ENCODE peak calls at places on chromosome 2, in eight cellular contexts. I is HL-60, N is coronary artery, E is fibroblast of pulmonary artery, V is spleen, R is foreskin fibroblast, U is HFF-Myc, D is AG04449. Z is an unnamed sample.

GRCh38 chr2:33340265-33340664 is 136.2 kb upstream of the RASGRP3 start:
- DNase-seq in I (no peak), N (peak), E (peak), V (peak), R (no peak), U (no peak), D (no peak), Z (peak)

GRCh38 chr2:8661736-8662135 is 20.1 kb upstream of the ID2 start:
- DNase-seq in I (no peak), N (peak), E (peak), V (no peak), R (peak), U (no peak), D (no peak), Z (no peak)

GRCh38 chr2:219335373-219335786 is 2.8 kb upstream of the RESP18 start:
- DNase-seq in I (no peak), N (no peak), E (no peak), V (no peak), R (no peak), U (no peak), D (no peak), Z (no peak)

GRCh38 chr2:20617081-20617575 is 33.8 kb downstream of the HS1BP3 start:
- DNase-seq in I (no peak), N (peak), E (peak), V (peak), R (no peak), U (no peak), D (no peak), Z (no peak)

GRCh38 chr2:105369009-105369408 is 29.8 kb downstream of the FHL2 start:
- DNase-seq in I (no peak), N (no peak), E (no peak), V (no peak), R (no peak), U (no peak), D (no peak), Z (no peak)

GRCh38 chr2:149143734-149144133 is 105.2 kb downstream of the LYPD6B start:
- DNase-seq in I (no peak), N (no peak), E (no peak), V (no peak), R (no peak), U (no peak), D (no peak), Z (peak)

GRCh38 chr2:236156095-236156859 is 11.9 kb downstream of the GBX2 start:
- DNase-seq in I (no peak), N (peak), E (no peak), V (peak), R (no peak), U (no peak), D (no peak), Z (no peak)

GRCh38 chr2:188078544-188078943 is 213.1 kb upstream of the GULP1 start:
- DNase-seq in I (no peak), N (no peak), E (no peak), V (no peak), R (no peak), U (no peak), D (no peak), Z (no peak)

GRCh38 chr2:84963692-84964405 is 7.1 kb upstream of the KCMF1 start:
- DNase-seq in I (peak), N (no peak), E (peak), V (no peak), R (peak), U (no peak), D (no peak), Z (no peak)

GRCh38 chr2:104286806-104287205 is 567.1 kb upstream of the POU3F3 start:
- DNase-seq in I (no peak), N (no peak), E (no peak), V (no peak), R (no peak), U (no peak), D (no peak), Z (no peak)

GRCh38 chr2:165573534-165574461 is 104.3 kb downstream of the CSRNP3 start:
- DNase-seq in I (no peak), N (peak), E (peak), V (no peak), R (no peak), U (no peak), D (no peak), Z (no peak)

GRCh38 chr2:150767924-150768801 is 280.7 kb upstream of the RND3 start:
- DNase-seq in I (no peak), N (no peak), E (no peak), V (no peak), R (no peak), U (no peak), D (no peak), Z (no peak)

GRCh38 chr2:150274108-150274507 is 213.4 kb downstream of the RND3 start:
- DNase-seq in I (no peak), N (no peak), E (no peak), V (no peak), R (peak), U (no peak), D (no peak), Z (no peak)

GRCh38 chr2:128793414-128793813 is 474.7 kb upstream of the HS6ST1 start:
- DNase-seq in I (no peak), N (peak), E (no peak), V (no peak), R (no peak), U (no peak), D (no peak), Z (no peak)

GRCh38 chr2:118865106-118865505 is 17.7 kb upstream of the EN1 start:
- DNase-seq in I (no peak), N (no peak), E (peak), V (no peak), R (peak), U (peak), D (no peak), Z (no peak)

GRCh38 chr2:120776649-120777048 is 41.0 kb downstream of the GLI2 start:
- DNase-seq in I (no peak), N (no peak), E (no peak), V (peak), R (no peak), U (no peak), D (no peak), Z (no peak)

GRCh38 chr2:206527153-206527552 is 83.8 kb downstream of the ADAM23 start:
- DNase-seq in I (no peak), N (no peak), E (no peak), V (no peak), R (no peak), U (no peak), D (no peak), Z (no peak)

GRCh38 chr2:237717366-237718276 is 81.0 kb upstream of the RBM44 start:
- DNase-seq in I (no peak), N (no peak), E (no peak), V (no peak), R (no peak), U (no peak), D (no peak), Z (no peak)

GRCh38 chr2:237712477-237713377 is 85.3 kb downstream of the LRRFIP1 start:
- DNase-seq in I (no peak), N (no peak), E (no peak), V (no peak), R (no peak), U (no peak), D (no peak), Z (no peak)

GRCh38 chr2:237714690-237715458 is 83.7 kb upstream of the RBM44 start:
- DNase-seq in I (no peak), N (no peak), E (peak), V (no peak), R (no peak), U (no peak), D (no peak), Z (no peak)

GRCh38 chr2:237718277-237718634 is 80.3 kb upstream of the RBM44 start:
- DNase-seq in I (no peak), N (no peak), E (no peak), V (no peak), R (no peak), U (no peak), D (no peak), Z (no peak)

GRCh38 chr2:237715459-237715947 is 83.1 kb upstream of the RBM44 start:
- DNase-seq in I (no peak), N (no peak), E (no peak), V (no peak), R (no peak), U (no peak), D (no peak), Z (no peak)
- H3K4me3 ChIP-seq in I (no peak), N (peak), E (no peak), V (no peak), R (no peak), U (no peak), D (no peak), Z (peak)

GRCh38 chr2:26245231-26245732 is 543 bp downstream of the HADHB start:
- DNase-seq in I (no peak), N (peak), E (peak), V (peak), R (no peak), U (no peak), D (no peak), Z (no peak)

GRCh38 chr2:26245810-26246209 is 1.1 kb downstream of the HADHB start:
- DNase-seq in I (no peak), N (no peak), E (peak), V (no peak), R (no peak), U (no peak), D (no peak), Z (no peak)

GRCh38 chr2:26244479-26245230 is at the start of the genes HADHA and HADHB:
- DNase-seq in I (peak), N (peak), E (peak), V (peak), R (peak), U (peak), D (peak), Z (peak)

GRCh38 chr2:26249625-26250024 is 4.9 kb downstream of the HADHB start:
- DNase-seq in I (no peak), N (no peak), E (no peak), V (no peak), R (no peak), U (no peak), D (no peak), Z (no peak)

GRCh38 chr2:26246818-26247217 is 2.1 kb downstream of the HADHB start:
- DNase-seq in I (peak), N (no peak), E (peak), V (no peak), R (no peak), U (no peak), D (no peak), Z (no peak)
- H3K4me3 ChIP-seq in I (peak), N (peak), E (no peak), V (no peak), R (no peak), U (no peak), D (no peak), Z (peak)

GRCh38 chr2:144943293-144943941 is 423.5 kb upstream of the ZEB2 start:
- DNase-seq in I (no peak), N (no peak), E (no peak), V (no peak), R (no peak), U (no peak), D (no peak), Z (no peak)
- H3K4me3 ChIP-seq in I (no peak), N (peak), E (no peak), V (no peak), R (no peak), U (no peak), D (no peak), Z (no peak)

DNA sequence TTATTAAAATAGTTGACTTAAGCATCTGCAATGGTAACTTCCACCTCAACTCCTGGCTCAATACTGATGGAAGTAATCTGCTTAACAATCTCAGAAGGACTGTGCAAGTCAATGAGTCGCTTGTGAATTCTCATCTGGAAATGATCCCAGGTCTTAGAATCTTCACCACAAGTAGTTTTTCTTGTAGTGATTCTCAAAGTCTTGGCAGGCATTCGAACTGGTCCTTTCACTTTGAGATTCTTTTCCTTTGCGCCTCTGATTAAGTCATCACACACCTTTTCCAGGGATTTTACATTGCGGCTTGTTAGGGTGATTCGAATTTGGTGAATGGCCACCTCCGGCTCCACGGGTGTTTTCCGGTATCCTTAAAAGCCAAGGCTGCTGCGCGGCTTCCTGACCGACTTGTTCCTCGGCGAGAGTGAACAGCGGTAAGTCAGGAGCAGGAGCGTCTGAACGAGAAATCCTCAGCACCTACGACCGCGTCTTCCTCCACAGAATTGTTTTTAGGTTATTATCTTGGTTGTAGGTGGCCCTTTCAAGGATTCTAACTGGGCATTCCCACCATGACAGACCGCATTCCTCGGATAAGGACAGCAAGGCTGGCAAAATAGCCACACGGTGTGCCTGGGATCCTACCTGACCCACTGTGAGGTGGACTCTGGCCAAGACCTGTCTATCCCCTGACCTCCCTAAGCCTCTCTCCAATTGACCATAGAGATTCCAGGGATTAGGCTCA is 23.8 kb upstream of the SLC20A1 start:
- DNase-seq in I (no peak), N (no peak), E (peak), V (no peak), R (peak), U (no peak), D (no peak), Z (no peak)
- H3K4me3 ChIP-seq in I (no peak), N (no peak), E (no peak), V (no peak), R (peak), U (no peak), D (no peak), Z (no peak)

GRCh38 chr2:232389327-232389726 is 10.8 kb downstream of the ALPP start:
- DNase-seq in I (no peak), N (no peak), E (peak), V (no peak), R (no peak), U (no peak), D (no peak), Z (no peak)

GRCh38 chr2:232387451-232388171 is 9.1 kb downstream of the ALPP start:
- DNase-seq in I (no peak), N (no peak), E (no peak), V (no peak), R (no peak), U (no peak), D (no peak), Z (no peak)

GRCh38 chr2:232386740-232387450 is 8.3 kb downstream of the ALPP start:
- DNase-seq in I (no peak), N (no peak), E (no peak), V (no peak), R (no peak), U (no peak), D (no peak), Z (no peak)

GRCh38 chr2:232386490-232386739 is 7.9 kb downstream of the ALPP start:
- DNase-seq in I (no peak), N (no peak), E (no peak), V (no peak), R (no peak), U (no peak), D (no peak), Z (no peak)

GRCh38 chr2:232388324-232388891 is 9.9 kb downstream of the ALPP start:
- DNase-seq in I (no peak), N (no peak), E (no peak), V (no peak), R (no peak), U (no peak), D (no peak), Z (no peak)
- H3K4me3 ChIP-seq in I (no peak), N (peak), E (no peak), V (no peak), R (no peak), U (no peak), D (no peak), Z (no peak)

GRCh38 chr2:172181840-172182239 is 79.1 kb upstream of the DLX2 start:
- DNase-seq in I (no peak), N (no peak), E (peak), V (no peak), R (no peak), U (no peak), D (no peak), Z (no peak)
- H3K4me3 ChIP-seq in I (no peak), N (no peak), E (no peak), V (no peak), R (no peak), U (no peak), D (no peak), Z (no peak)

GRCh38 chr2:171181067-171182049 is 20.7 kb upstream of the TLK1 start:
- DNase-seq in I (no peak), N (no peak), E (no peak), V (no peak), R (no peak), U (no peak), D (no peak), Z (no peak)
- H3K4me3 ChIP-seq in I (no peak), N (peak), E (no peak), V (no peak), R (no peak), U (no peak), D (no peak), Z (no peak)

DNA sequence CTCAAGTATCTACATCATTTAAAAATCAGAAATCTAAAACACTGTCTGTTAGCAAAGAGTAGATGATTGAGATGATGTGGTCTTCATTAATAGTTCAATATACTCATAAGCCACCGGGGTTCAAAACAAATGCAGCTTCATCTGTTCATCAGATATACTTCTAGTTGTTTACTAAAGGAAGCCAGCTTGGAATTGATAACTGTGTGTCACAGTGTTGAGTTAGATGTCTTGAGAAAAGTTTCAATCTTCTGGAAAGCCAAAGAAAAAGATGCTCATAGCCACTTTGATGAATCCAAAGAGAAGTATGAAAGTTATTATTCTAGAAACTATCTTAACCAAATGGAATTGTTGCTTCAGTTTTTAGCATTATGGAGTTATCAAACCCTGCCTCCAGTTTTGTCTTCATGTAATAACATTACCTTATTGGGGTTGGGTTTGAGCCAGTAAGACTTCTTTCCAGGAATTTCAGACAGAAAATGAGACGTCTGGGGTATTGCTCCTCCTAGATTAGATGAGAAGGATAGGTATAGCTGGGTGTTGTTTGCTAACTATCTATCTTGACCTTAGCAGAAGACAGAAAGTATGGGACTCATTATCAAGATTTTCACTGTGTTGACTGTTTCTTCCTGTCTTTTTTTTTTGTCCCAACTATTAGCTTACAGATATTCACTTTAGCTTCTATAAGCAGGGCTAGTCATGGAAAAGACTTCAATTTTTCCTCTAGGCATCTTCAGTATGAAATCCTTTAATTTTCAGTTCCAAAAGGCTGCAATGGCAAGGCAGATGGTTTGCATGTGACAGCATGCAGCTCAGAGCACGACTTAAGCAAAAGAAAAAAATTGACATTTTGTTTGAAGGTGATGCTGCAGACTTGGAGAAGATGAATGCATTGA is 66.5 kb downstream of the LNPK start:
- DNase-seq in I (no peak), N (no peak), E (no peak), V (no peak), R (no peak), U (no peak), D (no peak), Z (no peak)
- H3K4me3 ChIP-seq in I (no peak), N (no peak), E (no peak), V (no peak), R (no peak), U (no peak), D (no peak), Z (no peak)

Z was measured in esophagus muscularis mucosa.